ENCODE peak calls at places on chromosomes 4 and X, in eight cellular contexts. Y is fibroblast of lung, F is MM.1S, X is tibial nerve, W is cardiac muscle cell, K is psoas muscle, T is AG04450, J is fibroblast of pulmonary artery. U is an unnamed sample.
A peak's percentile ranks its signal among the peaks of the same experiment; 100 is the strongest.

GRCh38 chr4:107876096-107876495 is 51.4 kb downstream of the SGMS2 start:
- DNase-seq in Y (no peak), F (no peak), X (no peak), W (no peak), K (no peak), T (no peak), J (no peak), U (no peak)

GRCh38 chr4:76028242-76028859 is 5.1 kb upstream of the CXCL10 start:
- DNase-seq in Y (no peak), F (no peak), X (no peak), W (peak; percentile 46), K (no peak), T (no peak), J (peak; percentile 38), U (peak; percentile 41)

GRCh38 chrX:103817502-103817901 is 14.6 kb downstream of the RAB9B start:
- DNase-seq in Y (no peak), F (peak; percentile 67), X (peak; percentile 74), W (peak; percentile 51), K (no peak), T (no peak), J (peak; percentile 61), U (peak; percentile 51)

GRCh38 chr4:110640608-110641007 is 17.7 kb upstream of the PITX2 start:
- DNase-seq in Y (no peak), F (no peak), X (no peak), W (no peak), K (no peak), T (no peak), J (no peak), U (no peak)

GRCh38 chrX:153669174-153669890 is 4.3 kb downstream of the PNCK start:
- DNase-seq in Y (no peak), F (peak; percentile 10), X (no peak), W (peak; percentile 18), K (no peak), T (no peak), J (no peak), U (peak; percentile 23)

GRCh38 chr4:155099231-155099630 is 109.2 kb upstream of the NPY2R start:
- DNase-seq in Y (no peak), F (no peak), X (no peak), W (no peak), K (no peak), T (no peak), J (no peak), U (no peak)

GRCh38 chr4:70739496-70740337 is 18.0 kb downstream of the RUFY3 start:
- DNase-seq in Y (no peak), F (no peak), X (no peak), W (no peak), K (no peak), T (no peak), J (no peak), U (no peak)

GRCh38 chrX:1537031-1537715 is at the start of gene P2RY8:
- DNase-seq in Y (no peak), F (peak; percentile 82), X (peak; percentile 80), W (peak; percentile 55), K (peak; percentile 66), T (no peak), J (peak; percentile 57), U (peak; percentile 28)

GRCh38 chr4:1418494-1419285 is 12.4 kb upstream of the NKX1-1 start:
- DNase-seq in Y (no peak), F (no peak), X (no peak), W (no peak), K (no peak), T (no peak), J (no peak), U (no peak)

GRCh38 chrX:150184487-150184886 is 178.6 kb upstream of the MAMLD1 start:
- DNase-seq in Y (peak; percentile 43), F (no peak), X (no peak), W (no peak), K (no peak), T (no peak), J (no peak), U (peak; percentile 9)

GRCh38 chr4:19689511-19689910 is 562.2 kb upstream of the SLIT2 start:
- DNase-seq in Y (peak; percentile 94), F (no peak), X (no peak), W (peak; percentile 79), K (no peak), T (no peak), J (peak; percentile 89), U (peak; percentile 89)

GRCh38 chrX:152861116-152861515 is 30.3 kb downstream of the NSDHL start:
- DNase-seq in Y (peak; percentile 63), F (no peak), X (no peak), W (peak; percentile 3), K (no peak), T (peak; percentile 13), J (peak; percentile 10), U (peak; percentile 14)

DNA sequence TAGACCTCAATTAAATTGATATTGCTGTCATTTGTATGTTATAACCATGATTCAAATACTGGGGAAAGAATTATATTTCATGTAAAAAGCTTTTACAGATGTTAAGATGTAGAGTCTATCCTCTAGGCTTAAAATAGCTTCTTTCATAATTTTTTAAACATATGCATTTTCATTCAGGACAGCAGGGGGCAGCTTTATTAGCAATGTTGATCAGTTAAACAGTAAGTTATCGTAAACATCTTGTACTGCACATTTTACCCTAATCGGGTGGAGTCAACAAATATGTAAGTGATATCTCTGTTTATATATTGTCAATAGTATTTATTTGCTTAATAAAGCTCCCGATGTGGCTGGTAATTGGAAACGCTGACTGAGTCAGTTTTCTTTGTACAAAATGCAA is 142.5 kb upstream of the MED14 start:
- DNase-seq in Y (peak; percentile 15), F (peak; percentile 20), X (peak; percentile 32), W (peak; percentile 34), K (no peak), T (no peak), J (peak; percentile 42), U (peak; percentile 54)
- TF ChIP-seq CTCF in Y (no peak), F (peak; percentile 37), X (peak; percentile 65), W (peak; percentile 45), K (peak; percentile 45), T (peak; percentile 56), J (peak; percentile 43), U (peak; percentile 34)

DNA sequence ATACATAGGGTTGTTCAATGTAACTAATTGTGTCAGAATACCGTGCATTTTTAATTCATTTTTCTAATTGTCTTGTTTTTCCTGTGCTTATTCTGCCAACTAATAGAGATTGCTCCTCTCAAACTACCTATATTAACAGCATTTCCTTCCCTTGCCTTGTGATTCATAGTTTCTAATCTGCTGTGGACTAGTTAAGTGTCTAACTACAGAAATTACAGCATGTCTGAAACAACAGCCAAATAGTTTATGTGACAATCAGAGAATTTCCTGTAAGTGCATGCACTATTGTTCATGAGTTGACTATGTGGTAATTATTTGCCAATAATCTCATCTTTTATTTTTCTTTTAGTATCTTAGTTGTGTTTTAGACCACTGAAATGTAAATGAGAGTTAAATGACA is 4.1 kb upstream of the SEC24B start:
- DNase-seq in Y (peak; percentile 73), F (no peak), X (no peak), W (peak; percentile 57), K (no peak), T (no peak), J (peak; percentile 75), U (peak; percentile 55)
- H3K4me3 ChIP-seq in Y (no peak overlapping the region), F (no peak overlapping the region), X (no peak overlapping the region), W (no peak overlapping the region), K (no peak overlapping the region), T (no peak overlapping the region), J (no peak overlapping the region), U (no peak overlapping the region)

GRCh38 chr4:32417113-32417704 is 1697.0 kb downstream of the PCDH7 start:
- DNase-seq in Y (no peak), F (no peak), X (no peak), W (no peak), K (no peak), T (no peak), J (peak; percentile 12), U (peak; percentile 0)
- TF ChIP-seq CTCF in Y (no peak), F (no peak), X (no peak), W (peak; percentile 22), K (no peak), T (peak; percentile 14), J (peak; percentile 48), U (peak; percentile 4)

GRCh38 chr4:174215936-174216699 is 67.3 kb downstream of the FBXO8 start:
- DNase-seq in Y (no peak), F (no peak), X (no peak), W (no peak), K (no peak), T (no peak), J (no peak), U (no peak)

GRCh38 chr4:174216935-174217272 is 66.6 kb downstream of the FBXO8 start:
- DNase-seq in Y (no peak), F (no peak), X (no peak), W (no peak), K (no peak), T (no peak), J (no peak), U (no peak)

GRCh38 chr4:174215055-174215454 is 68.4 kb downstream of the FBXO8 start:
- DNase-seq in Y (no peak), F (no peak), X (no peak), W (no peak), K (no peak), T (no peak), J (no peak), U (no peak)

GRCh38 chr4:174217273-174218126 is 66.0 kb downstream of the FBXO8 start:
- DNase-seq in Y (peak; percentile 68), F (no peak), X (no peak), W (peak; percentile 76), K (peak; percentile 42), T (no peak), J (peak; percentile 60), U (peak; percentile 36)

DNA sequence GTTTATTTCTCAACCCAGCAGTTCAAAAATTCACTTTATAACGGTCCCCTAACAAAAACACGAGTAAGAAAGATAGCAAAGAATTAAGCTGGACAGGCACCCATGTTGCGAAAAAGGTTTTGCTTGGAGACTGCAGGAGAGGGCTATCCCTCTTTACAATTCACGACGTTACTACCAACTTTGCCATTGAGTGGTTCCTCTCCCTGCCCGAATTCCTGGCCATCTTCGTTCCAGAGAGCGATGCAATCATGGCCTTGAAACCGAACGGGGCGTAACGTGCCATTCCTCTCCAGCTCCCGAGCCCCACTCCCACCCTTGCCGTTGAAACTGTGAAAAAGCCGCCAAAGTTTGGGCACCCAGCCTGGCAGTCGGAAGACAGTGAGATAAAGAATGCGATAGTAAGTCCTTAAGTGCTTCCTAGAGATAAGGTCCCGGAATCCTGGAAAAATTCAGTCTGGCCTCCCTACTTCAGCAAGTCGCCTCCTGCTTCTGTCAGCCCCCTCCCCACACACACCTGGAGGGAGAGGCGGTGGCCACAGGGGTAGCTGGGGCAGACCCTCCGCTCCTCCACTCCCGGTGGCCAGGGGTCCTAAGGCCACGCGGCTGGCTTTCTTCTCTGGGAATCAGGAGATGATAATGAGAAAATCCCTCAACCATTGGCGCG is 65.2 kb downstream of the FBXO8 start:
- DNase-seq in Y (peak; percentile 6), F (no peak), X (no peak), W (peak; percentile 49), K (no peak), T (no peak), J (peak; percentile 30), U (peak; percentile 34)
- H3K4me3 ChIP-seq in Y (peak overlapping the region; percentile 20), F (no peak overlapping the region), X (peak overlapping the region; percentile 4), W (peak overlapping the region; percentile 16), K (peak overlapping the region; percentile 65), T (peak overlapping the region; percentile 35), J (peak overlapping the region; percentile 48), U (peak overlapping the region; percentile 43)

DNA sequence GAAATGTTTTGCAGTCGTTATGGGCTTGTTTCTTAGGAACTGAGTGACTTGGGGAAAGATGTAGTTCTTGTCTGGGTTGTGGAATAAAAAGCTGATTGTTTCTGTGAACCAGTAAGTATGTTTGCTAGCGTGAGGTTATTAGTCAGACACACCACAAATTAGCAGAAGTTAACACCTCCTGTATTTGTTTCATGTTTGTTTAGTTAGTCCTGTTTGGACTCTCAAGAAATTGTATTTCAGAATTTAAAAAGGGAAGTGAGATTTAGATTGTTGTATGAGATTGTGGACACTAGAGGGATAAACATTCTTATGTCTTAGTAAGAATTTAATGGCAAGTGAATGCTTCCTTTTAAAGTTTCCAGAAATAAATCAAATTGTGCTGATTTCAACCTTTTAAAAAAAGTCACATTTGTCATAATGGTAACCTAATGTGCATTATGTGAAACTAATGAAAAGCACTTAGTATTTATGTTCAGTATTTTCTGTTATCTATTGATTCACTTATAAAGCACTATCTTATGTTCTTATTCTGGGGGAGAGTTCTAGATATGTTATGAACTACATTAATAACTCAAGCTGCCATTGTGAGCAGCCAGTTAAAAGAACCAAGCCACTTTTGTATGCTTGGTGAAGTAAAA is 25.6 kb downstream of the ATP10D start:
- DNase-seq in Y (peak; percentile 33), F (peak; percentile 31), X (no peak), W (peak; percentile 45), K (no peak), T (no peak), J (peak; percentile 57), U (peak; percentile 48)
- TF ChIP-seq CTCF in Y (no peak), F (peak; percentile 41), X (peak; percentile 13), W (peak; percentile 32), K (no peak), T (peak; percentile 44), J (peak; percentile 31), U (peak; percentile 26)